ENCODE peak calls at places on chromosome 20, in four cellular contexts. N is progenitor cell of endocrine pancreas, W is choroid plexus epithelial cell, S is epithelial cell of esophagus. F is an unnamed sample.

GRCh38 chr20:46206025-46206424 is 87.9 kb downstream of the CD40 start:
- DNase-seq in N (no peak), W (peak), S (peak), F (peak)

GRCh38 chr20:62609170-62609786 is 33.0 kb upstream of the SLCO4A1 start:
- DNase-seq in N (no peak), W (no peak), S (no peak), F (no peak)

GRCh38 chr20:58325914-58326313 is 16.4 kb downstream of the RAB22A start:
- DNase-seq in N (no peak), W (no peak), S (no peak), F (no peak)

GRCh38 chr20:52103911-52104545 is 87.6 kb downstream of the ZFP64 start:
- DNase-seq in N (no peak), W (peak), S (no peak), F (no peak)

GRCh38 chr20:46051556-46052323 is 22.7 kb downstream of the SLC12A5 start:
- DNase-seq in N (no peak), W (no peak), S (peak), F (peak)

GRCh38 chr20:25319241-25320034 is 71.2 kb downstream of the ABHD12 start:
- DNase-seq in N (no peak), W (no peak), S (no peak), F (no peak)

GRCh38 chr20:60976913-60977312 is 275.1 kb upstream of the CDH4 start:
- DNase-seq in N (no peak), W (no peak), S (no peak), F (no peak)

GRCh38 chr20:61677928-61678327 is 387.8 kb downstream of the TAF4 start:
- DNase-seq in N (no peak), W (no peak), S (no peak), F (no peak)

GRCh38 chr20:59174975-59175374 is 11.4 kb downstream of the ZNF831 start:
- DNase-seq in N (no peak), W (no peak), S (no peak), F (no peak)

GRCh38 chr20:8082025-8082424 is 50.0 kb upstream of the PLCB1 start:
- DNase-seq in N (no peak), W (peak), S (peak), F (no peak)

GRCh38 chr20:13061381-13061780 is 52.6 kb downstream of the SPTLC3 start:
- DNase-seq in N (no peak), W (no peak), S (peak), F (no peak)

GRCh38 chr20:33370296-33370695 is 31.0 kb downstream of the CDK5RAP1 start:
- DNase-seq in N (no peak), W (no peak), S (peak), F (no peak)

GRCh38 chr20:25273046-25273445 is 25.2 kb downstream of the PYGB start:
- DNase-seq in N (no peak), W (no peak), S (no peak), F (no peak)

GRCh38 chr20:39289831-39290230 is 327.7 kb downstream of the DHX35 start:
- DNase-seq in N (no peak), W (no peak), S (no peak), F (no peak)

GRCh38 chr20:59750209-59750840 is 146.0 kb downstream of the PHACTR3 start:
- DNase-seq in N (no peak), W (no peak), S (no peak), F (no peak)

GRCh38 chr20:50146732-50147662 is 6.5 kb downstream of the PEDS1 start:
- DNase-seq in N (no peak), W (no peak), S (peak), F (peak)

GRCh38 chr20:11905460-11906150 is 12.1 kb upstream of the BTBD3 start:
- DNase-seq in N (no peak), W (no peak), S (no peak), F (no peak)

GRCh38 chr20:38024496-38024895 is 8.8 kb downstream of the TTI1 start:
- DNase-seq in N (no peak), W (no peak), S (no peak), F (no peak)

GRCh38 chr20:15654208-15654649 is 919.0 kb downstream of the KIF16B start:
- DNase-seq in N (no peak), W (peak), S (peak), F (peak)

GRCh38 chr20:35715611-35716010 is 16.4 kb downstream of the ROMO1 start:
- DNase-seq in N (no peak), W (no peak), S (no peak), F (no peak)

GRCh38 chr20:19815553-19815991 is 57.5 kb downstream of the RIN2 start:
- DNase-seq in N (no peak), W (peak), S (peak), F (peak)

GRCh38 chr20:10524643-10525042 is 89.5 kb downstream of the SLX4IP start:
- DNase-seq in N (no peak), W (peak), S (peak), F (no peak)

GRCh38 chr20:32828029-32828666 is 8.4 kb downstream of the MAPRE1 start:
- DNase-seq in N (no peak), W (peak), S (peak), F (no peak)

GRCh38 chr20:58906894-58907293 is 54.4 kb downstream of the GNAS start:
- DNase-seq in N (no peak), W (peak), S (peak), F (no peak)

GRCh38 chr20:62487564-62488086 is 11.8 kb upstream of the GATA5 start:
- DNase-seq in N (no peak), W (no peak), S (no peak), F (no peak)

GRCh38 chr20:63977392-63978276 is 1.8 kb downstream of the SAMD10 start:
- DNase-seq in N (no peak), W (peak), S (peak), F (peak)

GRCh38 chr20:46341374-46342044 is 33.2 kb upstream of the CDH22 start:
- DNase-seq in N (no peak), W (no peak), S (no peak), F (no peak)

GRCh38 chr20:42604998-42605970 is 584.4 kb downstream of the PTPRT start:
- DNase-seq in N (no peak), W (no peak), S (no peak), F (peak)

GRCh38 chr20:10263385-10264165 is 44.9 kb downstream of the SNAP25 start:
- DNase-seq in N (no peak), W (peak), S (no peak), F (no peak)

GRCh38 chr20:47258745-47259695 is 97.5 kb downstream of the ZMYND8 start:
- DNase-seq in N (no peak), W (peak), S (peak), F (no peak)

GRCh38 chr20:57332105-57333089 is 2.8 kb downstream of the SPO11 start:
- DNase-seq in N (no peak), W (no peak), S (peak), F (no peak)

GRCh38 chr20:2237059-2237458 is 58.7 kb upstream of the TGM3 start:
- DNase-seq in N (no peak), W (peak), S (peak), F (peak)
- TF ChIP-seq CTCF in N (no peak), W (no peak), S (peak), F (no peak)

GRCh38 chr20:48405909-48406308 is 421.9 kb downstream of the PREX1 start:
- DNase-seq in N (no peak), W (no peak), S (no peak), F (no peak)
- TF ChIP-seq CTCF in N (no peak), W (peak), S (no peak), F (no peak)

GRCh38 chr20:24100370-24101011 is 111.9 kb upstream of the GGTLC1 start:
- DNase-seq in N (peak), W (peak), S (peak), F (peak)
- TF ChIP-seq CTCF in N (peak), W (peak), S (peak), F (no peak)

GRCh38 chr20:4664691-4665360 is 56.9 kb upstream of the PRND start:
- DNase-seq in N (no peak), W (no peak), S (no peak), F (no peak)

GRCh38 chr20:4667836-4668235 is 53.9 kb upstream of the PRND start:
- DNase-seq in N (no peak), W (no peak), S (no peak), F (no peak)

GRCh38 chr20:4667371-4667773 is 54.3 kb upstream of the PRND start:
- DNase-seq in N (no peak), W (no peak), S (peak), F (no peak)

GRCh38 chr20:4665591-4665990 is 56.1 kb upstream of the PRND start:
- DNase-seq in N (no peak), W (peak), S (peak), F (no peak)

DNA sequence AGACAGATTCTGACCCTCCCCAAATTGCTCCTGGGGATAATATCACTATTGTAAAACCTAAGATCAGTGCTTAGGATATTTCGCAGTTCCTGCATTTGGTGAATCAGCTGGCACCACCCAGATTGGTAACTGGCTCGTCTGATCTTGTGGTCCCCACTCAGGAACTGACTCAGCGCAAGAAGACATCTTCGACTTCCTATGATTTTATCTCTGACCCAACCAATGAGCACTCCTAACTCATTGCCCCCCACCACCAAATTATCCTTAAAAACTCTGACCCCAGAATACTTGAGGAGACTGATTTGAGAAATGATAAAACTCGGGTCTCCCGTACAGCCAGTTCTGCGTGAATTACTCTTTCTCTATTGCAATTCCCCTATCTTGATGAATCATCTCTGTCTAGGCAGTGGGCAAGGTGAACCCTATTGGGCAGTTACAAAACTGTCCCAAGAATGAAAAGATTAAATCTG is 55.7 kb upstream of the PRND start:
- DNase-seq in N (no peak), W (peak), S (peak), F (no peak)
- TF ChIP-seq CTCF in N (no peak), W (no peak), S (no peak), F (no peak)

GRCh38 chr20:574297-574942 is 30.8 kb upstream of the CSNK2A1 start:
- DNase-seq in N (no peak), W (no peak), S (no peak), F (no peak)

GRCh38 chr20:573414-574296 is 30.1 kb upstream of the CSNK2A1 start:
- DNase-seq in N (no peak), W (no peak), S (no peak), F (no peak)

GRCh38 chr20:576156-576555 is 32.6 kb upstream of the CSNK2A1 start:
- DNase-seq in N (no peak), W (no peak), S (no peak), F (no peak)

GRCh38 chr20:575230-575629 is 31.6 kb upstream of the CSNK2A1 start:
- DNase-seq in N (no peak), W (no peak), S (no peak), F (no peak)

GRCh38 chr20:577167-577791 is 32.8 kb downstream of the TCF15 start:
- DNase-seq in N (no peak), W (no peak), S (peak), F (no peak)
- TF ChIP-seq CTCF in N (peak), W (peak), S (peak), F (peak)

DNA sequence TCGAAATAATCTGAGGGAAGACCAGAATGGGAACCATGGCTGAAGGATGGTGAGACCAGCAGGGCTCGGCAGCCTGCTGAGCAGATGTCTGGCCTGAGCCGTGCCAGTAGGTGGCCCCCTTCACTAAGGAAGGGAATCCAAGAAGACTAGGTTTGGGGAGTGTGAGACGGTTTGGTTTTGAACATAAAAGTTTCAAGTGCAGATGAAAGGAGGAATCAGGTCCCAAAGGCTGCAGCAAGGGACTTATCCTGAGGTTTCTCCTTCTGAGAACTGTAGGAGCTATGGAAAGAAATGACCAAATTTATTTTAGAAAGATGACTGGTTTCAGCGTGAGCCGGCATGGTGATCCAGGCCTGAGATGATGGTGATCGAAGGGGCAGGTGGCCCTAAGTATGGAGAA is 4.6 kb upstream of the OSER1 start:
- DNase-seq in N (peak), W (peak), S (peak), F (peak)
- TF ChIP-seq CTCF in N (peak), W (peak), S (peak), F (peak)

DNA sequence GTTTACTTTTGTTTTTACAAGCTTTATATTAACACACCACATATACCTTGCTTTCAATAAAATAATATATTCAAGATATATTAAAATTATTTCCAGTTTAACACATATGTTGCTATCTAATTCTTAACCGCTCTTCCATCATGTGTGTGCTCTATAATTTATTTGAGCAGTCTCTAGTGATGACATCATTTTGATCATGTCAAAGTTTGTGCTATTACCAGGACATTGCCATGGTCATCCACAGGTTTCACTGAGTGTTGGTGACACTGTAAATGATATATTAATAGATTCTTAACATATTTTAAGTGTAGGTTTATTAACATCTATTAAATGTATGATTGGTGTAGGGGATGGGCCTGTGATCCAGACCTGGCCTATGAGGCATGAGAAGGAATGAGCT is 17.1 kb upstream of the CST4 start:
- DNase-seq in N (no peak), W (no peak), S (no peak), F (no peak)
- TF ChIP-seq CTCF in N (no peak), W (no peak), S (no peak), F (no peak)

F was measured in Calu3.